ENCODE peak calls at places on chromosomes 5 and 9, in nine cellular contexts. One of them, this sample, is unnamed.
A peak's percentile ranks its signal among the peaks of the same experiment; 100 is the strongest.

GRCh38 chr5:126354857-126355731 is 68.1 kb upstream of the GRAMD2B start:
- DNase-seq in hepatocyte: no peak
- DNase-seq in HCT116: no peak
- DNase-seq in PC-3: peak; percentile 44
- DNase-seq in OCI-LY7: no peak
- DNase-seq in SK-N-SH: no peak
- DNase-seq in GM23248: no peak
- DNase-seq in GM23338: no peak
- DNase-seq in MM.1S: no peak
- DNase-seq in this sample: no peak

GRCh38 chr5:134079748-134080581 is 34.5 kb upstream of the TCF7 start:
- DNase-seq in hepatocyte: no peak
- DNase-seq in MM.1S: no peak
- DNase-seq in HCT116: no peak
- DNase-seq in SK-N-SH: no peak
- DNase-seq in PC-3: no peak
- DNase-seq in GM23338: no peak
- DNase-seq in GM23248: no peak
- DNase-seq in OCI-LY7: no peak
- DNase-seq in this sample: no peak

GRCh38 chr5:68033961-68034581 is 181.5 kb upstream of the PIK3R1 start:
- DNase-seq in GM23338: no peak
- DNase-seq in hepatocyte: peak; percentile 76
- DNase-seq in SK-N-SH: no peak
- DNase-seq in PC-3: no peak
- DNase-seq in GM23248: peak; percentile 41
- DNase-seq in MM.1S: no peak
- DNase-seq in OCI-LY7: no peak
- DNase-seq in HCT116: no peak
- DNase-seq in this sample: no peak

GRCh38 chr5:95892784-95893354 is 68.8 kb downstream of the ELL2 start:
- DNase-seq in HCT116: peak; percentile 16
- DNase-seq in SK-N-SH: peak; percentile 33
- DNase-seq in PC-3: peak; percentile 56
- DNase-seq in MM.1S: peak; percentile 62
- DNase-seq in OCI-LY7: peak; percentile 14
- DNase-seq in GM23248: peak; percentile 65
- DNase-seq in GM23338: peak; percentile 70
- DNase-seq in hepatocyte: peak; percentile 45
- DNase-seq in this sample: peak; percentile 42

GRCh38 chr9:38185647-38186371 is 116.8 kb upstream of the SHB start:
- DNase-seq in MM.1S: no peak
- DNase-seq in hepatocyte: no peak
- DNase-seq in OCI-LY7: no peak
- DNase-seq in HCT116: no peak
- DNase-seq in PC-3: no peak
- DNase-seq in GM23338: no peak
- DNase-seq in GM23248: no peak
- DNase-seq in SK-N-SH: no peak
- DNase-seq in this sample: no peak

GRCh38 chr5:73446631-73447233 is 1.8 kb downstream of the FOXD1 start:
- DNase-seq in OCI-LY7: no peak
- DNase-seq in hepatocyte: no peak
- DNase-seq in HCT116: no peak
- DNase-seq in MM.1S: peak; percentile 8
- DNase-seq in GM23338: peak; percentile 52
- DNase-seq in GM23248: peak; percentile 48
- DNase-seq in SK-N-SH: no peak
- DNase-seq in PC-3: peak; percentile 16
- DNase-seq in this sample: peak; percentile 58

GRCh38 chr5:80408475-80408875 is 611 bp downstream of the ZFYVE16 start:
- DNase-seq in HCT116: no peak
- DNase-seq in MM.1S: peak; percentile 33
- DNase-seq in OCI-LY7: no peak
- DNase-seq in hepatocyte: peak; percentile 84
- DNase-seq in SK-N-SH: peak; percentile 81
- DNase-seq in GM23338: no peak
- DNase-seq in PC-3: peak; percentile 52
- DNase-seq in GM23248: peak; percentile 72
- DNase-seq in this sample: no peak

GRCh38 chr9:37331871-37332270 is 90.6 kb upstream of the GRHPR start:
- DNase-seq in MM.1S: no peak
- DNase-seq in OCI-LY7: no peak
- DNase-seq in GM23338: no peak
- DNase-seq in GM23248: no peak
- DNase-seq in SK-N-SH: no peak
- DNase-seq in hepatocyte: no peak
- DNase-seq in HCT116: no peak
- DNase-seq in PC-3: no peak
- DNase-seq in this sample: no peak

GRCh38 chr5:10503321-10503720 is 60.5 kb upstream of the ANKRD33B start:
- DNase-seq in GM23248: no peak
- DNase-seq in OCI-LY7: no peak
- DNase-seq in SK-N-SH: no peak
- DNase-seq in hepatocyte: no peak
- DNase-seq in PC-3: no peak
- DNase-seq in MM.1S: no peak
- DNase-seq in GM23338: no peak
- DNase-seq in HCT116: no peak
- DNase-seq in this sample: no peak

GRCh38 chr5:153792305-153792704 is 246.4 kb downstream of the FAM114A2 start:
- DNase-seq in OCI-LY7: no peak
- DNase-seq in PC-3: no peak
- DNase-seq in hepatocyte: no peak
- DNase-seq in GM23248: no peak
- DNase-seq in SK-N-SH: no peak
- DNase-seq in GM23338: no peak
- DNase-seq in HCT116: no peak
- DNase-seq in MM.1S: no peak
- DNase-seq in this sample: no peak

GRCh38 chr5:136123236-136123768 is 9.3 kb upstream of the SMAD5 start:
- DNase-seq in PC-3: peak; percentile 90
- DNase-seq in MM.1S: no peak
- DNase-seq in hepatocyte: peak; percentile 72
- DNase-seq in OCI-LY7: no peak
- DNase-seq in SK-N-SH: no peak
- DNase-seq in GM23248: peak; percentile 36
- DNase-seq in GM23338: no peak
- DNase-seq in HCT116: peak; percentile 40
- DNase-seq in this sample: no peak

GRCh38 chr5:39426136-39426535 is 1.4 kb upstream of the DAB2 start:
- DNase-seq in MM.1S: no peak
- DNase-seq in GM23338: no peak
- DNase-seq in SK-N-SH: no peak
- DNase-seq in PC-3: no peak
- DNase-seq in OCI-LY7: no peak
- DNase-seq in GM23248: peak; percentile 39
- DNase-seq in hepatocyte: no peak
- DNase-seq in HCT116: no peak
- DNase-seq in this sample: no peak

GRCh38 chr9:94745806-94746540 is 19.5 kb downstream of the AOPEP start:
- DNase-seq in PC-3: no peak
- DNase-seq in GM23248: no peak
- DNase-seq in SK-N-SH: no peak
- DNase-seq in MM.1S: no peak
- DNase-seq in GM23338: no peak
- DNase-seq in OCI-LY7: no peak
- DNase-seq in HCT116: no peak
- DNase-seq in hepatocyte: no peak
- DNase-seq in this sample: no peak

GRCh38 chr9:94740191-94740874 is 13.8 kb downstream of the AOPEP start:
- DNase-seq in GM23338: no peak
- DNase-seq in OCI-LY7: no peak
- DNase-seq in hepatocyte: no peak
- DNase-seq in SK-N-SH: no peak
- DNase-seq in GM23248: no peak
- DNase-seq in MM.1S: no peak
- DNase-seq in HCT116: no peak
- DNase-seq in PC-3: no peak
- DNase-seq in this sample: no peak

GRCh38 chr9:94743035-94743954 is 16.8 kb downstream of the AOPEP start:
- DNase-seq in SK-N-SH: no peak
- DNase-seq in GM23248: no peak
- DNase-seq in GM23338: no peak
- DNase-seq in HCT116: no peak
- DNase-seq in hepatocyte: no peak
- DNase-seq in MM.1S: no peak
- DNase-seq in PC-3: no peak
- DNase-seq in OCI-LY7: no peak
- DNase-seq in this sample: no peak

GRCh38 chr9:94746541-94747505 is 20.3 kb downstream of the AOPEP start:
- DNase-seq in GM23248: no peak
- DNase-seq in GM23338: no peak
- DNase-seq in HCT116: no peak
- DNase-seq in MM.1S: no peak
- DNase-seq in hepatocyte: no peak
- DNase-seq in PC-3: no peak
- DNase-seq in SK-N-SH: peak; percentile 26
- DNase-seq in OCI-LY7: no peak
- DNase-seq in this sample: no peak

GRCh38 chr9:94741856-94742255 is 15.4 kb downstream of the AOPEP start:
- DNase-seq in GM23338: no peak
- DNase-seq in OCI-LY7: no peak
- DNase-seq in GM23248: no peak
- DNase-seq in MM.1S: no peak
- DNase-seq in PC-3: no peak
- DNase-seq in HCT116: no peak
- DNase-seq in SK-N-SH: no peak
- DNase-seq in hepatocyte: no peak
- DNase-seq in this sample: no peak
- H3K27ac ChIP-seq in GM23338: peak overlapping the region; percentile 55
- H3K27ac ChIP-seq in OCI-LY7: no peak overlapping the region
- H3K27ac ChIP-seq in GM23248: no peak overlapping the region
- H3K27ac ChIP-seq in MM.1S: no peak overlapping the region
- H3K27ac ChIP-seq in PC-3: no peak overlapping the region
- H3K27ac ChIP-seq in HCT116: no peak overlapping the region
- H3K27ac ChIP-seq in SK-N-SH: no peak overlapping the region
- H3K27ac ChIP-seq in hepatocyte: peak overlapping the region; percentile 56
- H3K27ac ChIP-seq in this sample: no peak overlapping the region

DNA sequence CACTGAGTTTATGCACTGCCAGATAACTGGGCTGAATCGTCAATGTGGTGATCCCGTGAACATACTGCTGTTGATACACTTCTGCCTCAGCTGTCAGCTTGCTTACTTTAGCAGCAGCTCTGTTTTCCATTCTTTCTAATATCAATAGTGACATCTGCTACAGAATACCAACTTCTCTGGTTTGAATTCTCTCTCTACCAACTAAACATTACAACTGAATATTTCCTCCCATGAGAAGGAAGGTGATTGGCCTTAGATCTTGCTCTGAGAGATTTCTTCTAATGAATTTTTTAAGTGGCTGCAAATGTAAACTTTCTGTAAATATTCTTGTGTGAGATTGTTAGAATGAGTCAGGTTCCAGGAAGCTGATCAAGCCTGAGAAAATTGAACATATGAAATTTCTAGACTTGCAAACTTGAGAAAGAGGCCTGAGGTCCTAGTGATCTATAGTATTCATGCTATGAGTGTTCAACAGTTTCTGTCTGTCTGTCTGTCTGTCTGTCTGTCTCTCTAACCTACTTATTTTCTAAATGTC is 205.5 kb upstream of the CDKN2B start:
- DNase-seq in hepatocyte: no peak
- DNase-seq in SK-N-SH: no peak
- DNase-seq in GM23338: no peak
- DNase-seq in MM.1S: no peak
- DNase-seq in OCI-LY7: no peak
- DNase-seq in PC-3: peak; percentile 31
- DNase-seq in GM23248: peak; percentile 53
- DNase-seq in HCT116: no peak
- DNase-seq in this sample: no peak
- TF ChIP-seq EZH2phosphoT487 in hepatocyte: no peak
- TF ChIP-seq EZH2phosphoT487 in SK-N-SH: no peak
- TF ChIP-seq EZH2phosphoT487 in GM23338: no peak
- TF ChIP-seq EZH2phosphoT487 in MM.1S: no peak
- TF ChIP-seq EZH2phosphoT487 in OCI-LY7: no peak
- TF ChIP-seq EZH2phosphoT487 in PC-3: no peak
- TF ChIP-seq EZH2phosphoT487 in GM23248: no peak
- TF ChIP-seq EZH2phosphoT487 in HCT116: no peak
- TF ChIP-seq EZH2phosphoT487 in this sample: no peak

DNA sequence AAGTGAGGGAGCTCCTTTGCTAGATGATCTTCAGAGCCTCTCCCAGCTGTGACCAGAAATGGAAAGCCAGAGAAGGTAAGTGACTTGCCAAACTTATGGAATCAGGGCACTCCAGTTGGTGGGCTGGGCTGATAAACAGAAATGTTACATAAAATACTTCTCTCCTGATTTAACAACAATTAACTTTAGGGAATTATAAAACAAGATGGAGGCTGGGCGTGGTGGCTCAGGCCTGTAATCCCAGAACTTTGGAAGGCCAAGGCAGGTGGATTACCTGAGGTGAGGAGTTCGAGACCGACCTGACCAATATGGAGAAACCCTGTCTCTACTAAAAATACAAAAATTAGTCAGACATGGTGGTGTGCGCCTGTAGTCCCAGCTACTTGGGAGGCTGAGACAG is 899 bp upstream of the MED10 start:
- DNase-seq in HCT116: no peak
- DNase-seq in PC-3: no peak
- DNase-seq in GM23248: no peak
- DNase-seq in hepatocyte: no peak
- DNase-seq in OCI-LY7: no peak
- DNase-seq in GM23338: no peak
- DNase-seq in SK-N-SH: no peak
- DNase-seq in MM.1S: no peak
- DNase-seq in this sample: no peak
- H3K27ac ChIP-seq in HCT116: peak overlapping the region; percentile 6
- H3K27ac ChIP-seq in PC-3: no peak overlapping the region
- H3K27ac ChIP-seq in GM23248: no peak overlapping the region
- H3K27ac ChIP-seq in hepatocyte: no peak overlapping the region
- H3K27ac ChIP-seq in OCI-LY7: peak overlapping the region; percentile 32
- H3K27ac ChIP-seq in GM23338: no peak overlapping the region
- H3K27ac ChIP-seq in SK-N-SH: peak overlapping the region; percentile 78
- H3K27ac ChIP-seq in MM.1S: peak overlapping the region; percentile 58
- H3K27ac ChIP-seq in this sample: no peak overlapping the region

GRCh38 chr5:160020969-160021368 is 12.0 kb downstream of the TTC1 start:
- DNase-seq in MM.1S: peak; percentile 46
- DNase-seq in GM23248: no peak
- DNase-seq in PC-3: no peak
- DNase-seq in SK-N-SH: no peak
- DNase-seq in HCT116: no peak
- DNase-seq in GM23338: no peak
- DNase-seq in hepatocyte: no peak
- DNase-seq in OCI-LY7: no peak
- DNase-seq in this sample: no peak

GRCh38 chr5:160029004-160029403 is 20.1 kb downstream of the TTC1 start:
- DNase-seq in HCT116: no peak
- DNase-seq in GM23338: no peak
- DNase-seq in GM23248: no peak
- DNase-seq in hepatocyte: no peak
- DNase-seq in SK-N-SH: no peak
- DNase-seq in OCI-LY7: no peak
- DNase-seq in PC-3: no peak
- DNase-seq in MM.1S: no peak
- DNase-seq in this sample: no peak

GRCh38 chr5:160020266-160020770 is 11.4 kb downstream of the TTC1 start:
- DNase-seq in OCI-LY7: no peak
- DNase-seq in hepatocyte: no peak
- DNase-seq in GM23248: no peak
- DNase-seq in SK-N-SH: no peak
- DNase-seq in MM.1S: no peak
- DNase-seq in HCT116: no peak
- DNase-seq in GM23338: no peak
- DNase-seq in PC-3: no peak
- DNase-seq in this sample: no peak

GRCh38 chr5:160021818-160022446 is 13.0 kb downstream of the TTC1 start:
- DNase-seq in OCI-LY7: peak; percentile 63
- DNase-seq in SK-N-SH: peak; percentile 58
- DNase-seq in hepatocyte: peak; percentile 81
- DNase-seq in MM.1S: peak; percentile 73
- DNase-seq in GM23338: peak; percentile 77
- DNase-seq in HCT116: peak; percentile 31
- DNase-seq in PC-3: peak; percentile 81
- DNase-seq in GM23248: peak; percentile 72
- DNase-seq in this sample: peak; percentile 70

GRCh38 chr5:160023883-160024635 is 15.1 kb downstream of the TTC1 start:
- DNase-seq in GM23338: no peak
- DNase-seq in PC-3: no peak
- DNase-seq in SK-N-SH: no peak
- DNase-seq in GM23248: no peak
- DNase-seq in hepatocyte: no peak
- DNase-seq in MM.1S: no peak
- DNase-seq in OCI-LY7: no peak
- DNase-seq in HCT116: no peak
- DNase-seq in this sample: no peak
- TF ChIP-seq EZH2phosphoT487 in GM23338: no peak
- TF ChIP-seq EZH2phosphoT487 in PC-3: no peak
- TF ChIP-seq EZH2phosphoT487 in SK-N-SH: no peak
- TF ChIP-seq EZH2phosphoT487 in GM23248: no peak
- TF ChIP-seq EZH2phosphoT487 in hepatocyte: no peak
- TF ChIP-seq EZH2phosphoT487 in MM.1S: no peak
- TF ChIP-seq EZH2phosphoT487 in OCI-LY7: no peak
- TF ChIP-seq EZH2phosphoT487 in HCT116: no peak
- TF ChIP-seq EZH2phosphoT487 in this sample: no peak

This sample was measured in neural progenitor cell.